ENCODE peak calls at places on chromosomes 4 and X, in nine cellular contexts. R is stimulated activated CD8-positive, alpha-beta memory T cell treated with anti-CD3 and anti-CD28 coated beads, Interleukin-7, amount 100 ng/mL, for 48 hours; O is nephron progenitor cell; Z is posterior cingulate gyrus; Q is CD8-positive, alpha-beta memory T cell; C is stimulated activated naive CD8-positive, alpha-beta T cell treated with anti-CD3 and anti-CD28 coated beads, Interleukin-15, Interleukin-2, amounts not matched to agents 100 U/mL and 50 U/mL, for 24 hours; Y is stimulated activated CD4-positive, alpha-beta T cell treated with anti-CD3 and anti-CD28 coated beads, Interleukin-1b, Interleukin-23, amount 100 ng/mL, for 24 hours; M is NCI-H1092; K is fibroblast of mammary gland. U is an unnamed sample.
A peak's percentile ranks its signal among the peaks of the same experiment; 100 is the strongest.

GRCh38 chr4:85407546-85407945 is 67.4 kb upstream of the ARHGAP24 start:
- DNase-seq in R (no peak), O (no peak), Z (no peak), Q (no peak), C (no peak), Y (no peak), M (no peak), K (no peak), U (peak; percentile 54)

GRCh38 chrX:124619710-124620109 is 273.3 kb downstream of the SH2D1A start:
- DNase-seq in R (no peak), O (no peak), Z (no peak), Q (no peak), C (no peak), Y (no peak), M (no peak), K (peak; percentile 31), U (peak; percentile 16)

GRCh38 chr4:141350122-141350904 is 129.6 kb downstream of the ZNF330 start:
- DNase-seq in R (no peak), O (no peak), Z (no peak), Q (no peak), C (no peak), Y (no peak), M (no peak), K (peak; percentile 80), U (peak; percentile 92)

GRCh38 chr4:79241846-79242245 is 84.0 kb downstream of the NAA11 start:
- DNase-seq in R (no peak), O (no peak), Z (no peak), Q (no peak), C (no peak), Y (no peak), M (no peak), K (peak; percentile 53), U (peak; percentile 36)

GRCh38 chr4:15654556-15655222 is 468 bp downstream of the FBXL5 start:
- DNase-seq in R (peak; percentile 11), O (no peak), Z (peak; percentile 23), Q (peak; percentile 63), C (peak; percentile 60), Y (peak; percentile 13), M (peak; percentile 54), K (peak; percentile 32), U (peak; percentile 32)

GRCh38 chrX:3549442-3549875 is 164.0 kb downstream of the PRKX start:
- DNase-seq in R (no peak), O (no peak), Z (no peak), Q (no peak), C (no peak), Y (no peak), M (no peak), K (peak; percentile 60), U (peak; percentile 20)

GRCh38 chr4:142293536-142293935 is 552.6 kb downstream of the INPP4B start:
- DNase-seq in R (no peak), O (no peak), Z (no peak), Q (no peak), C (no peak), Y (no peak), M (no peak), K (no peak), U (peak; percentile 4)

GRCh38 chr4:39976945-39977488 is 694 bp downstream of the PDS5A start:
- DNase-seq in R (peak; percentile 25), O (peak; percentile 59), Z (peak; percentile 18), Q (peak; percentile 69), C (peak; percentile 59), Y (peak; percentile 26), M (peak; percentile 17), K (no peak), U (peak; percentile 23)

GRCh38 chrX:102765217-102765616 is 44.7 kb downstream of the GPRASP3 start:
- DNase-seq in R (no peak), O (no peak), Z (no peak), Q (no peak), C (no peak), Y (no peak), M (no peak), K (peak; percentile 91), U (peak; percentile 34)

GRCh38 chrX:11481035-11481434 is 184.7 kb downstream of the ARHGAP6 start:
- DNase-seq in R (no peak), O (no peak), Z (no peak), Q (no peak), C (no peak), Y (no peak), M (no peak), K (peak; percentile 67), U (no peak)

GRCh38 chrX:9379697-9380551 is 84.9 kb upstream of the TBL1X start:
- DNase-seq in R (no peak), O (no peak), Z (no peak), Q (no peak), C (no peak), Y (no peak), M (no peak), K (peak; percentile 64), U (peak; percentile 58)

GRCh38 chr4:139718833-139719232 is 53.2 kb downstream of the MGST2 start:
- DNase-seq in R (no peak), O (no peak), Z (no peak), Q (no peak), C (no peak), Y (no peak), M (no peak), K (no peak), U (no peak)

GRCh38 chr4:85968945-85969830 is 390.7 kb downstream of the MAPK10 start:
- DNase-seq in R (no peak), O (peak; percentile 10), Z (no peak), Q (no peak), C (no peak), Y (no peak), M (peak; percentile 19), K (peak; percentile 77), U (peak; percentile 71)

GRCh38 chr4:8090312-8090711 is 68.3 kb downstream of the ABLIM2 start:
- DNase-seq in R (no peak), O (no peak), Z (no peak), Q (no peak), C (peak; percentile 9), Y (no peak), M (no peak), K (no peak), U (peak; percentile 45)

GRCh38 chrX:21905209-21905735 is 35.2 kb upstream of the SMS start:
- DNase-seq in R (no peak), O (no peak), Z (no peak), Q (no peak), C (no peak), Y (no peak), M (no peak), K (no peak), U (no peak)